ENCODE peak calls at places on chromosomes 5 and 9, in ten cellular contexts. R is H7; Q is uterus; W is Karpas-422; X is foreskin fibroblast; Z is gastrocnemius medialis; H is mucosa of descending colon; C is heart left ventricle; N is CD8-positive, alpha-beta T cell; J is GM23338. P is an unnamed sample.

GRCh38 chr5:107257885-107258520 is 412.7 kb downstream of the EFNA5 start:
- DNase-seq in C (no peak), H (no peak), Z (no peak), W (no peak), X (no peak), N (no peak), R (no peak), Q (no peak), J (no peak), P (peak)

GRCh38 chr5:594241-594860 is 17.8 kb upstream of the CEP72 start:
- DNase-seq in W (no peak), J (no peak), N (no peak), X (no peak), Z (no peak), H (no peak), R (no peak), C (no peak), Q (no peak), P (no peak)

GRCh38 chr5:84227221-84227620 is 157.5 kb downstream of the EDIL3 start:
- DNase-seq in J (no peak), X (no peak), W (no peak), R (no peak), H (no peak), Q (no peak), N (no peak), C (no peak), Z (no peak), P (no peak)

GRCh38 chr5:65263291-65263690 is 218.4 kb downstream of the ADAMTS6 start:
- DNase-seq in J (no peak), Z (no peak), R (no peak), X (peak), W (no peak), H (no peak), Q (no peak), N (no peak), C (no peak), P (no peak)

GRCh38 chr5:14326035-14326909 is 183.1 kb downstream of the TRIO start:
- DNase-seq in X (no peak), N (no peak), J (peak), H (no peak), R (peak), Q (no peak), C (no peak), W (peak), Z (no peak), P (no peak)

GRCh38 chr5:16808936-16809815 is 126.9 kb downstream of the MYO10 start:
- DNase-seq in Z (no peak), H (no peak), Q (no peak), C (no peak), J (no peak), N (no peak), W (no peak), X (no peak), R (no peak), P (no peak)

GRCh38 chr5:134600600-134600999 is 32.0 kb downstream of the SAR1B start:
- DNase-seq in W (no peak), H (no peak), X (peak), N (no peak), Z (no peak), Q (no peak), J (no peak), R (no peak), C (no peak), P (no peak)

GRCh38 chr5:132962429-132962928 is 955 bp downstream of the AFF4 start:
- DNase-seq in R (peak), X (peak), J (peak), Q (peak), N (no peak), Z (no peak), H (peak), W (peak), C (no peak), P (peak)

GRCh38 chr5:147688965-147689364 is 93.6 kb downstream of the JAKMIP2 start:
- DNase-seq in N (no peak), C (no peak), R (no peak), Z (no peak), X (peak), J (no peak), W (no peak), H (no peak), Q (peak), P (no peak)

GRCh38 chr5:149188383-149188782 is 47.1 kb downstream of the ABLIM3 start:
- DNase-seq in C (no peak), H (no peak), W (no peak), J (no peak), Q (no peak), X (no peak), Z (no peak), R (no peak), N (no peak), P (no peak)

GRCh38 chr5:114898602-114899001 is 271.1 kb downstream of the TRIM36 start:
- DNase-seq in X (no peak), H (no peak), W (peak), C (no peak), Q (no peak), J (peak), R (no peak), N (no peak), Z (no peak), P (peak)

GRCh38 chr9:110777201-110777842 is 108.7 kb downstream of the MUSK start:
- DNase-seq in J (no peak), W (no peak), Q (no peak), X (peak), Z (no peak), H (peak), C (no peak), N (no peak), R (no peak), P (no peak)

GRCh38 chr5:2353871-2354440 is 397.5 kb downstream of the IRX2 start:
- DNase-seq in Z (no peak), R (no peak), Q (no peak), X (no peak), J (no peak), C (no peak), W (no peak), N (no peak), H (no peak), P (no peak)

GRCh38 chr9:27939186-27939585 is 365.9 kb upstream of the C9orf72 start:
- DNase-seq in N (no peak), C (no peak), R (no peak), Q (no peak), J (no peak), X (no peak), W (no peak), H (no peak), Z (no peak), P (no peak)

GRCh38 chr5:13771011-13771571 is 173.4 kb downstream of the DNAH5 start:
- DNase-seq in N (no peak), X (no peak), Q (no peak), W (no peak), Z (no peak), H (no peak), C (no peak), J (no peak), R (no peak), P (no peak)

GRCh38 chr5:38776494-38776893 is 69.3 kb upstream of the OSMR start:
- DNase-seq in H (no peak), Z (no peak), C (no peak), W (no peak), N (no peak), X (no peak), J (no peak), R (no peak), Q (no peak), P (no peak)

GRCh38 chr5:73450672-73451217 is 2.2 kb upstream of the FOXD1 start:
- DNase-seq in R (no peak), Z (no peak), N (no peak), X (peak), J (peak), W (no peak), C (no peak), H (no peak), Q (no peak), P (no peak)

GRCh38 chr5:75567710-75568109 is 43.5 kb upstream of the ANKDD1B start:
- DNase-seq in Z (no peak), N (no peak), J (no peak), W (peak), C (no peak), Q (no peak), R (no peak), X (peak), H (no peak), P (peak)

GRCh38 chr5:61659221-61659696 is 327.2 kb downstream of the ZSWIM6 start:
- DNase-seq in Z (no peak), W (no peak), Q (no peak), J (peak), R (peak), C (no peak), H (peak), X (no peak), N (no peak), P (no peak)

GRCh38 chr5:58855851-58856739 is 273.2 kb downstream of the RAB3C start:
- DNase-seq in Z (no peak), H (no peak), W (no peak), N (no peak), X (no peak), J (no peak), Q (no peak), R (no peak), C (no peak), P (no peak)

GRCh38 chr9:78973906-78974305 is 597.9 kb upstream of the TLE4 start:
- DNase-seq in Q (no peak), N (no peak), X (peak), W (no peak), R (no peak), Z (no peak), J (peak), H (no peak), C (no peak), P (no peak)

GRCh38 chr9:76452839-76453238 is 6.1 kb upstream of the GCNT1 start:
- DNase-seq in N (no peak), C (no peak), Q (no peak), J (peak), R (no peak), W (no peak), Z (no peak), X (peak), H (no peak), P (no peak)

GRCh38 chr5:93589812-93590215 is 6.8 kb downstream of the NR2F1 start:
- DNase-seq in C (no peak), R (peak), H (no peak), Q (no peak), W (no peak), Z (no peak), J (no peak), N (no peak), X (no peak), P (no peak)

GRCh38 chr9:16535555-16535954 is 334.9 kb downstream of the BNC2 start:
- DNase-seq in R (no peak), C (no peak), Z (no peak), H (no peak), W (no peak), Q (no peak), J (no peak), N (no peak), X (peak), P (no peak)

GRCh38 chr5:149581192-149581861 is at the start of gene ARHGEF37:
- DNase-seq in C (peak), N (peak), X (peak), R (peak), H (peak), Q (peak), W (peak), J (peak), Z (peak), P (peak)

GRCh38 chr5:143924311-143924710 is 112.3 kb downstream of the HMHB1 start:
- DNase-seq in H (no peak), N (no peak), X (peak), R (no peak), J (no peak), C (no peak), Q (no peak), Z (no peak), W (no peak), P (no peak)

GRCh38 chr9:129769582-129770107 is 16.8 kb upstream of the PTGES start:
- DNase-seq in Z (no peak), Q (no peak), X (no peak), C (no peak), N (no peak), W (no peak), R (no peak), H (no peak), J (no peak), P (no peak)

GRCh38 chr5:60482301-60482700 is 217.7 kb downstream of the DEPDC1B start:
- DNase-seq in Z (no peak), C (no peak), W (no peak), R (no peak), J (no peak), N (no peak), H (peak), X (no peak), Q (no peak), P (no peak)

GRCh38 chr5:153629027-153629426 is 138.6 kb downstream of the GRIA1 start:
- DNase-seq in R (peak), N (no peak), W (no peak), C (no peak), Q (no peak), Z (no peak), J (peak), X (peak), H (peak), P (no peak)

GRCh38 chr9:87651431-87651830 is 74.5 kb upstream of the CTSL start:
- DNase-seq in H (no peak), Q (no peak), J (no peak), W (no peak), N (no peak), Z (no peak), C (no peak), X (no peak), R (no peak), P (no peak)

GRCh38 chr5:158139161-158139560 is 280.2 kb upstream of the CLINT1 start:
- DNase-seq in Q (no peak), R (no peak), W (no peak), Z (no peak), X (peak), H (no peak), C (no peak), J (no peak), N (no peak), P (no peak)

GRCh38 chr5:179345429-179346321 is at the start of gene ADAMTS2:
- DNase-seq in X (peak), W (no peak), C (peak), Z (peak), J (peak), Q (peak), R (peak), H (peak), N (no peak), P (no peak)

GRCh38 chr5:2910401-2911175 is 159.1 kb upstream of the IRX2 start:
- DNase-seq in C (no peak), Q (no peak), Z (no peak), N (no peak), X (no peak), W (no peak), H (no peak), R (peak), J (no peak), P (no peak)

GRCh38 chr5:158700997-158701391 is 398.7 kb downstream of the EBF1 start:
- DNase-seq in J (peak), N (no peak), X (no peak), Z (no peak), W (no peak), Q (no peak), H (no peak), C (no peak), R (peak), P (no peak)

GRCh38 chr9:31153250-31153840 is 1231.1 kb upstream of the ACO1 start:
- DNase-seq in X (no peak), W (no peak), Q (no peak), Z (no peak), N (no peak), C (no peak), J (no peak), R (no peak), H (no peak), P (no peak)

GRCh38 chr5:119309290-119309818 is 46.5 kb upstream of the TNFAIP8 start:
- DNase-seq in H (no peak), X (no peak), J (no peak), Z (no peak), C (no peak), Q (no peak), N (no peak), R (no peak), W (no peak), P (no peak)
- H3K4me3 ChIP-seq in H (no peak), X (no peak), J (no peak), Z (no peak), C (no peak), Q (no peak), N (no peak), R (no peak), W (peak), P (no peak)

GRCh38 chr9:35685506-35685905 is 4.2 kb downstream of the TPM2 start:
- DNase-seq in W (no peak), H (no peak), Z (no peak), Q (no peak), C (no peak), N (no peak), J (no peak), R (no peak), X (no peak), P (no peak)
- H3K4me3 ChIP-seq in W (no peak), H (no peak), Z (peak), Q (peak), C (no peak), N (no peak), J (no peak), R (no peak), X (no peak), P (no peak)

DNA sequence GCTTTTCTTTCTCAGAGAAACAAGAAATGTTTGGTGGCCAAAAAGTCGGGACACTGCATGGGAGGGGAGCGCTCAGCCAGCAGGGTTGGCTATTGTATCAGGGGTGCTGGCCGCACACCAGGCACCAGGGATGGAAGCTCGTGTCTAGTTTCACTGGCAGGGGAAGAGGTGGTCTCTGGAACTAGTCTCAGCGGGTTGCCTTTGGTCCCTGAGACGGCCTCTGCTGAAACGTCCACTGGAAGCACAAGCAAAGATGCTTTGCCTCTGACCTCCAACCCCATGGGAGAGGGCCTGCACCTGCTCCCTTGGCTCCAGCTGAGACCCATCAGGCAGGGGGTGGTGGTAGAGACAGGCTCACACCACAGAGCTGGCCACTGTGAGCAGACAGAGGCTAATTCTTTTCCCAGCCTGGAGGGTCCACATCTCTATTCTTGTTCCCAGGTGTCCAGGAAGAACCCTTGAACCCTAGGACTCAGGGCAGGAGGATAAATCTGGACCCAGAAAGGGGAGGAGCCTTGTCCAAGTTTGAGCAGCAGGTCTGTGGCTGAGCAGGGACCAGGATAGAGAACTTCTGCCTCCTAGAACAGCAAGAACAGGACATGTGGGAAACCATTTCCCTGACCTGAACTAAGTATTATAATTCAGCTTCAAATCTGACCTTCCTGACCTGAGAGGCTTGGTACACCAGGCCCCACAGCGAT is 102.6 kb downstream of the RGS3 start:
- DNase-seq in H (no peak), W (no peak), Q (peak), N (no peak), R (no peak), C (no peak), X (no peak), J (no peak), Z (no peak), P (no peak)
- H3K4me3 ChIP-seq in H (no peak), W (no peak), Q (no peak), N (no peak), R (no peak), C (peak), X (peak), J (peak), Z (peak), P (peak)

GRCh38 chr9:137611623-137612609 is 6.4 kb downstream of the ARRDC1 start:
- DNase-seq in X (peak), R (peak), N (no peak), Z (peak), J (no peak), H (peak), Q (no peak), W (peak), C (no peak), P (no peak)
- H3K4me3 ChIP-seq in X (no peak), R (no peak), N (no peak), Z (no peak), J (no peak), H (no peak), Q (no peak), W (no peak), C (no peak), P (no peak)

DNA sequence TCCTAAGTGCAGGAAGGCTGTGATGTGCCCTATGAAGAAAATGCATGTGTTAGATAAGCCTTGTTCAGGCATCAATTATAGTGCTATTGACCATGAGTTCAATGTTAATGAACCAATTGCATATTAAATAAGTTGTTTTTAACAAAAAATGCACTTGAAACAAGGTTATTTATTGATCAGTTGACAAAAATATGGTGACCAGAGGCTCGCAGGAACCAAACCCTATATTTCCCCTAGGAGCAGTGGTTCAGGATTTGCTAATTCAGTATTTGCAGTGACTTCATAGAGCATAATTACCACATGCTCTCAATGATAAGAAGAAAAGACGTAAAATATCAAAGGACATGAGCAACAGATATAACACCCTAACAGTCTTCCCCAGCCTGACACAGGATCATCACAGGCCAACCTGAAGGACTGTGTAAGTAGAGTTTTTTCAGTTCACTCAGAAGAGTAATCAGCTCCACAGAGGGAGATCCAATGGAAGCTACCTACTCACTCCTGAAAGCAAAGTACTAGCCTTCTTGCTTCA is 92.3 kb downstream of the SEMA5A start:
- DNase-seq in J (no peak), R (no peak), H (no peak), W (no peak), Q (no peak), Z (no peak), N (no peak), X (no peak), C (no peak), P (no peak)
- H3K4me3 ChIP-seq in J (no peak), R (no peak), H (no peak), W (no peak), Q (no peak), Z (no peak), N (no peak), X (no peak), C (no peak), P (no peak)

GRCh38 chr9:134639994-134640393 is 1.6 kb upstream of the COL5A1 start:
- DNase-seq in Q (no peak), H (no peak), Z (no peak), C (no peak), X (no peak), W (no peak), R (no peak), N (no peak), J (no peak), P (no peak)

GRCh38 chr9:134642385-134643181 is 980 bp downstream of the COL5A1 start:
- DNase-seq in X (peak), N (no peak), W (no peak), J (peak), Z (peak), Q (peak), C (peak), H (peak), R (peak), P (no peak)

GRCh38 chr9:134641989-134642384 is 384 bp downstream of the COL5A1 start:
- DNase-seq in C (no peak), H (no peak), J (no peak), N (no peak), Q (no peak), R (peak), W (no peak), X (peak), Z (no peak), P (no peak)

GRCh38 chr9:134641173-134641985 is at the start of gene COL5A1:
- DNase-seq in Q (peak), N (peak), J (peak), Z (peak), W (no peak), R (peak), X (peak), C (peak), H (peak), P (no peak)

GRCh38 chr9:134640491-134641172 is 971 bp upstream of the COL5A1 start:
- DNase-seq in R (no peak), Z (no peak), N (no peak), H (no peak), Q (no peak), W (no peak), C (no peak), X (no peak), J (no peak), P (no peak)
- H3K4me3 ChIP-seq in R (peak), Z (peak), N (no peak), H (no peak), Q (peak), W (no peak), C (peak), X (peak), J (peak), P (no peak)

DNA sequence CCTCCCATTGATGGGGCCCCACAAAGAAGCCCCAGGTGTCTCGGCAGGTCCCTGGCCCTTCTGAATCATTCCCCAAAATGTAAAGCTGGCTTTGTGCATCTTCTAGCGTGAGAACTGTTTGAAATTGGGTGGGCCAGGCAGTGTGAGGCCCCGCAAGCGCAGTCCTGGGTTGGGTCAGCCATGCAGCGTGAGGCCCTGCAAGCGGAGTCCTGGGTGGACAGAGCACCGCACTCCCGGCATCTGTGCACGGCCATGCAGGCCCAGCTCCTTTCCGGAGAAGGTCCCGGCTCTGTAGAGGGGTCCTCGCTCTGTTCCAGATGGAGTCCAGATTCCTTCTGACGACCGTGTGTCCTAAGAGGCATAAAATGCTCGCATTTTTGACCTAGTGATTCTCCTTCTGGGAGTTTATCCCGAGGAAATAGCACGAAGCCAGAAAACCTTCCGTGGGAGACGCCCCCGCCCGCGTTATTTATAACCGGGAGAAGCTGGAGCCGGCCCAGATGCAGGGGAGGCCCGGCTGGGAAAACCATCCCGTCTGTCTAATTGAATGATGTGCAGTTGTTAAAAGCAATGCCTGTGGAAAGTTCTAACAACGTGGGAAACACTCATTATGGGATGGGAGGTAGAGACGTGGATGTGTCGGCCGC is 19.4 kb upstream of the NOTCH1 start:
- DNase-seq in Q (peak), N (no peak), Z (no peak), R (no peak), X (peak), C (peak), W (no peak), H (no peak), J (no peak), P (no peak)
- H3K4me3 ChIP-seq in Q (no peak), N (no peak), Z (no peak), R (no peak), X (no peak), C (no peak), W (no peak), H (no peak), J (no peak), P (no peak)